ENCODE peak calls at places on chromosome 1, in ten cellular contexts. Y is choroid plexus epithelial cell, K is stomach, W is lower lobe of right lung, X is fibroblast of the aortic adventitia, N is lung, S is omental fat pad, T is astrocyte of the spinal cord, O is OCI-LY7, L is left ventricle myocardium inferior. C is an unnamed sample.

GRCh38 chr1:160459056-160459455 is 58.7 kb downstream of the VANGL2 start:
- DNase-seq in Y (no peak), K (no peak), W (no peak), X (no peak), N (no peak), S (no peak), T (no peak), O (no peak), L (no peak), C (no peak)

GRCh38 chr1:53580739-53581475 is 121.7 kb downstream of the DMRTB1 start:
- DNase-seq in Y (no peak), K (no peak), W (no peak), X (no peak), N (no peak), S (no peak), T (no peak), O (no peak), L (no peak), C (no peak)

GRCh38 chr1:99621340-99621901 is 24.5 kb upstream of the PALMD start:
- DNase-seq in Y (no peak), K (no peak), W (no peak), X (no peak), N (no peak), S (no peak), T (peak), O (no peak), L (no peak), C (no peak)

GRCh38 chr1:12094180-12094579 is 31.1 kb downstream of the TNFRSF8 start:
- DNase-seq in Y (no peak), K (no peak), W (no peak), X (no peak), N (no peak), S (no peak), T (no peak), O (no peak), L (no peak), C (no peak)

GRCh38 chr1:41576620-41577019 is 92.1 kb upstream of the EDN2 start:
- DNase-seq in Y (no peak), K (no peak), W (no peak), X (peak), N (no peak), S (no peak), T (peak), O (no peak), L (no peak), C (no peak)

GRCh38 chr1:1202831-1203560 is 3.4 kb downstream of the TNFRSF18 start:
- DNase-seq in Y (no peak), K (no peak), W (peak), X (no peak), N (no peak), S (no peak), T (no peak), O (no peak), L (peak), C (no peak)

GRCh38 chr1:205477759-205478247 is 22.0 kb upstream of the BLACAT1 start:
- DNase-seq in Y (no peak), K (peak), W (peak), X (peak), N (peak), S (no peak), T (peak), O (no peak), L (peak), C (no peak)

GRCh38 chr1:9275567-9276034 is 17.1 kb upstream of the SPSB1 start:
- DNase-seq in Y (peak), K (peak), W (peak), X (peak), N (peak), S (no peak), T (peak), O (peak), L (no peak), C (peak)

GRCh38 chr1:1179339-1179982 is 5.8 kb downstream of the TTLL10 start:
- DNase-seq in Y (no peak), K (no peak), W (peak), X (no peak), N (no peak), S (no peak), T (no peak), O (no peak), L (peak), C (no peak)

GRCh38 chr1:153465728-153466625 is 5.5 kb upstream of the S100A7 start:
- DNase-seq in Y (peak), K (peak), W (peak), X (peak), N (peak), S (peak), T (peak), O (peak), L (peak), C (peak)

GRCh38 chr1:205458777-205459566 is 3.1 kb upstream of the BLACAT1 start:
- DNase-seq in Y (peak), K (no peak), W (no peak), X (peak), N (no peak), S (no peak), T (peak), O (peak), L (no peak), C (no peak)

GRCh38 chr1:85137660-85138059 is 63.2 kb downstream of the SYDE2 start:
- DNase-seq in Y (no peak), K (peak), W (peak), X (no peak), N (peak), S (no peak), T (no peak), O (no peak), L (peak), C (no peak)

GRCh38 chr1:225428066-225428878 is 434 bp upstream of the LBR start:
- DNase-seq in Y (peak), K (peak), W (peak), X (peak), N (peak), S (peak), T (peak), O (peak), L (peak), C (peak)

GRCh38 chr1:203627819-203628184 is 1.2 kb downstream of the ATP2B4 start:
- DNase-seq in Y (peak), K (peak), W (peak), X (peak), N (peak), S (no peak), T (peak), O (peak), L (peak), C (peak)

GRCh38 chr1:41322101-41322661 is 39.1 kb upstream of the FOXO6 start:
- DNase-seq in Y (no peak), K (no peak), W (no peak), X (no peak), N (peak), S (no peak), T (no peak), O (peak), L (no peak), C (no peak)

GRCh38 chr1:8903908-8904650 is 25.6 kb upstream of the ENO1 start:
- DNase-seq in Y (peak), K (peak), W (no peak), X (peak), N (peak), S (peak), T (peak), O (no peak), L (no peak), C (no peak)

GRCh38 chr1:164092603-164093353 is 466.2 kb upstream of the PBX1 start:
- DNase-seq in Y (peak), K (no peak), W (peak), X (peak), N (no peak), S (no peak), T (no peak), O (peak), L (no peak), C (no peak)

GRCh38 chr1:49358036-49358435 is 581.3 kb upstream of the BEND5 start:
- DNase-seq in Y (no peak), K (no peak), W (no peak), X (no peak), N (no peak), S (no peak), T (no peak), O (no peak), L (no peak), C (no peak)

GRCh38 chr1:67608661-67609571 is 76.1 kb upstream of the GADD45A start:
- DNase-seq in Y (peak), K (no peak), W (no peak), X (no peak), N (no peak), S (no peak), T (no peak), O (no peak), L (no peak), C (no peak)

GRCh38 chr1:203610061-203610460 is 16.6 kb upstream of the ATP2B4 start:
- DNase-seq in Y (no peak), K (no peak), W (no peak), X (no peak), N (no peak), S (no peak), T (no peak), O (no peak), L (no peak), C (no peak)

GRCh38 chr1:180881806-180882509 is 30.7 kb upstream of the KIAA1614 start:
- DNase-seq in Y (peak), K (no peak), W (no peak), X (peak), N (no peak), S (no peak), T (peak), O (peak), L (no peak), C (peak)

GRCh38 chr1:30982431-30982830 is 73.9 kb upstream of the SDC3 start:
- DNase-seq in Y (no peak), K (no peak), W (no peak), X (no peak), N (no peak), S (no peak), T (no peak), O (no peak), L (no peak), C (no peak)

GRCh38 chr1:156860113-156860638 is 489 bp upstream of the NTRK1 start:
- DNase-seq in Y (peak), K (peak), W (no peak), X (peak), N (no peak), S (no peak), T (peak), O (peak), L (peak), C (peak)

GRCh38 chr1:165639821-165640623 is 9.0 kb downstream of the MGST3 start:
- DNase-seq in Y (no peak), K (no peak), W (no peak), X (peak), N (no peak), S (no peak), T (no peak), O (no peak), L (no peak), C (no peak)

GRCh38 chr1:207808911-207809555 is 57.2 kb downstream of the CD46 start:
- DNase-seq in Y (no peak), K (no peak), W (no peak), X (no peak), N (no peak), S (no peak), T (no peak), O (no peak), L (no peak), C (no peak)

GRCh38 chr1:34378968-34379729 is 202.4 kb downstream of the C1orf94 start:
- DNase-seq in Y (no peak), K (no peak), W (no peak), X (peak), N (no peak), S (no peak), T (peak), O (no peak), L (no peak), C (no peak)

GRCh38 chr1:110227774-110228173 is 17.7 kb downstream of the KCNC4 start:
- DNase-seq in Y (no peak), K (no peak), W (no peak), X (no peak), N (no peak), S (no peak), T (no peak), O (no peak), L (no peak), C (no peak)

GRCh38 chr1:59520759-59521442 is 224.0 kb downstream of the FGGY start:
- DNase-seq in Y (peak), K (no peak), W (no peak), X (peak), N (no peak), S (no peak), T (peak), O (no peak), L (no peak), C (no peak)

GRCh38 chr1:86596253-86596652 is 49.4 kb downstream of the CLCA4 start:
- DNase-seq in Y (no peak), K (no peak), W (no peak), X (peak), N (no peak), S (no peak), T (no peak), O (no peak), L (no peak), C (no peak)

GRCh38 chr1:33365560-33365997 is 44.7 kb upstream of the A3GALT2 start:
- DNase-seq in Y (peak), K (no peak), W (no peak), X (peak), N (no peak), S (no peak), T (peak), O (no peak), L (peak), C (no peak)

GRCh38 chr1:160542303-160542945 is 19.4 kb upstream of the SLAMF6 start:
- DNase-seq in Y (peak), K (peak), W (no peak), X (no peak), N (no peak), S (no peak), T (no peak), O (no peak), L (no peak), C (no peak)

GRCh38 chr1:203281851-203282661 is 23.3 kb upstream of the BTG2 start:
- DNase-seq in Y (no peak), K (no peak), W (no peak), X (no peak), N (no peak), S (no peak), T (no peak), O (no peak), L (no peak), C (no peak)

GRCh38 chr1:161962094-161962887 is 61.4 kb downstream of the OLFML2B start:
- DNase-seq in Y (peak), K (no peak), W (no peak), X (peak), N (no peak), S (no peak), T (peak), O (no peak), L (no peak), C (peak)

GRCh38 chr1:46613661-46614603 is 2.7 kb downstream of the MOB3C start:
- DNase-seq in Y (peak), K (peak), W (peak), X (peak), N (peak), S (peak), T (peak), O (peak), L (peak), C (peak)

GRCh38 chr1:35935989-35936388 is 5.1 kb downstream of the AGO3 start:
- DNase-seq in Y (no peak), K (no peak), W (no peak), X (no peak), N (no peak), S (no peak), T (no peak), O (no peak), L (no peak), C (no peak)

GRCh38 chr1:84122780-84123382 is 21.2 kb upstream of the PRKACB start:
- DNase-seq in Y (peak), K (peak), W (no peak), X (peak), N (no peak), S (peak), T (peak), O (peak), L (no peak), C (peak)

GRCh38 chr1:38152351-38153082 is 105.9 kb upstream of the POU3F1 start:
- DNase-seq in Y (no peak), K (no peak), W (no peak), X (no peak), N (no peak), S (no peak), T (no peak), O (peak), L (no peak), C (no peak)

GRCh38 chr1:209431813-209432442 is 151.6 kb upstream of the CAMK1G start:
- DNase-seq in Y (no peak), K (no peak), W (no peak), X (no peak), N (no peak), S (no peak), T (no peak), O (no peak), L (no peak), C (no peak)
- TF ChIP-seq CTCF in Y (no peak), K (no peak), W (no peak), X (no peak), N (no peak), S (no peak), T (no peak), O (no peak), L (no peak), C (no peak)

DNA sequence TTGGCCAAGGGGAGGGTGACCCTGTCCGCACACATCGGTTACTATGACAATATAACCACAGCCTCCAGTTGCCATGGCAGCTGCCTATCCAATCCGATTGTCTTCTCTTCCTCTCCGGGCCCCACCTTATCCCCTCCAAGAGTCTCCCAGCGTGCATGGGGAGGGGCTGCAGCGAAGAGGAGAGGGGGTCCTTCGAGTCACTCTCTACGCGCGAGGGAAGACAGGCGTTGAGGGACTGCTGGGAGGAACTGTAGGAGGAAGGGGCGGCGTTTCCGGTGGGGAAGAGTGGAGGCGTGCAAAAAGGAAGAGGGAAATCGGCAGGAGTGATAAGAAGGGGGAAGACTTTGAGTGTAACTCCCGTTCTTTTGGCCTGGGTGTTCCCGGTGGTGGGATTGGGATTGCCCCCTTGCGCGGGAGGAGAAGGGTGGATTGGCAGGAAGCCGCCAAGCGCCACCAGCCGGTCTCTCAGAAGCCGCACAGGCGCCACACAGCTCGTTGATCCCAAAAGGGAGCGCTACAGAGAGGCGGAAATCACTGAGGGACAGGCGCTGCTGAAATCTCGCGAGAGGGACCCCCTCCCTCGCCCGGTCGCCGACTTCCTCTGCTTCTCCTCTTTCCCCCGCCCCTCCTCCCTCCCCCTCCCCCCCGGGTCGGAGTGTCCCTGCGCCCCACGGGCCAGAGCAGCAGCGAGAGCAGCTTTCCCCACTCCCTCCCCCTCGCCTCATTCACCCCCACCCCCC is 381 bp upstream of the SMG7 start:
- DNase-seq in Y (peak), K (peak), W (peak), X (peak), N (peak), S (peak), T (peak), O (peak), L (peak), C (peak)
- TF ChIP-seq CTCF in Y (no peak), K (no peak), W (peak), X (no peak), N (no peak), S (no peak), T (no peak), O (no peak), L (peak), C (no peak)

GRCh38 chr1:26959722-26960624 is at the start of gene KDF1:
- DNase-seq in Y (no peak), K (peak), W (peak), X (no peak), N (peak), S (no peak), T (no peak), O (no peak), L (no peak), C (no peak)
- TF ChIP-seq CTCF in Y (no peak), K (no peak), W (no peak), X (no peak), N (no peak), S (no peak), T (no peak), O (no peak), L (peak), C (no peak)

GRCh38 chr1:47917696-47918095 is 79.5 kb downstream of the TRABD2B start:
- DNase-seq in Y (no peak), K (no peak), W (no peak), X (no peak), N (no peak), S (no peak), T (no peak), O (no peak), L (no peak), C (no peak)
- TF ChIP-seq CTCF in Y (no peak), K (no peak), W (no peak), X (no peak), N (no peak), S (no peak), T (no peak), O (no peak), L (no peak), C (no peak)

DNA sequence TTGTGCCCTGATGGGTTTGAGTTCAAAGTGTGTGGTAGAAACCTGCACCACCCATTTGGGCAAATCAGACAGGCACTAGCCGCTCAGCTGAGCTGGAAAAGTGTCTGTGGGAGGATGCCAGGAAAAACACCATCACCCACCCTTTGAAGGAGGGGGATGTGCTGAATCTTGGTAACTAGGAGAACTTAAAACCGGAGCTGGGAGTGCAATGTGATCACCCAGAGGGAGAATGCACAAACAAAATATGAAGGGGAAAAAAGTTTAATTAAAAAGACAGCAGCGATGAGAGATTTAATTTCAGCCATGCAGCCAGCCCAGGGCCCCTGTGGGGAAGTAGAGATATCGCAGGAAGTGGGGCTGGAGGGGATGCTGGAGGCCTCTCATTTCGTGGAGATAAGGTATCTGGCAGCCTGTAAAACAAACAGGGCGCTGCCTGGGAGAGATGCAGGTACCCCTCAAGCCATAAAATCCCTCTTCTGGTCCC is 86.8 kb upstream of the BCAR3 start:
- DNase-seq in Y (no peak), K (no peak), W (no peak), X (no peak), N (no peak), S (no peak), T (no peak), O (no peak), L (no peak), C (no peak)
- TF ChIP-seq CTCF in Y (no peak), K (no peak), W (no peak), X (no peak), N (no peak), S (no peak), T (no peak), O (no peak), L (no peak), C (no peak)